ENCODE peak calls at places on chromosomes 3 and 15, in seven cellular contexts. P is Peyer's patch; Y is GM23338; X is Jurkat, Clone E6-1; V is left ventricle myocardium inferior; H is psoas muscle; I is PC-9. C is an unnamed sample.

GRCh38 chr3:47865192-47865591 is 62.3 kb downstream of the DHX30 start:
- DNase-seq in X (no peak), I (no peak), Y (no peak), H (no peak), P (no peak), V (no peak), C (no peak)

GRCh38 chr15:50358805-50359204 is 3.8 kb upstream of the GABPB1 start:
- DNase-seq in P (peak), Y (peak), X (peak), I (no peak), H (no peak), V (no peak), C (peak)

GRCh38 chr15:66797921-66798320 is 95.9 kb downstream of the SMAD6 start:
- DNase-seq in I (no peak), X (no peak), V (no peak), Y (no peak), P (no peak), H (no peak), C (no peak)

GRCh38 chr3:136937886-136938285 is 19.9 kb upstream of the IL20RB start:
- DNase-seq in V (no peak), P (no peak), Y (no peak), H (no peak), I (no peak), X (no peak), C (no peak)

GRCh38 chr3:3798641-3799113 is 554 bp upstream of the LRRN1 start:
- DNase-seq in H (peak), P (peak), X (peak), Y (peak), I (peak), V (no peak), C (no peak)

GRCh38 chr15:76866008-76866407 is 39.1 kb downstream of the SCAPER start:
- DNase-seq in V (peak), X (no peak), Y (no peak), I (no peak), P (no peak), H (peak), C (no peak)

GRCh38 chr15:63513271-63513670 is 8.9 kb downstream of the USP3 start:
- DNase-seq in P (no peak), Y (no peak), I (no peak), X (no peak), V (no peak), H (no peak), C (no peak)

GRCh38 chr15:59438891-59439290 is 905 bp downstream of the FAM81A start:
- DNase-seq in P (peak), X (no peak), V (no peak), I (no peak), H (peak), Y (no peak), C (no peak)

GRCh38 chr3:126127452-126127851 is 43.5 kb upstream of the SLC41A3 start:
- DNase-seq in H (peak), V (peak), I (no peak), Y (no peak), P (peak), X (no peak), C (no peak)

GRCh38 chr15:92019706-92020105 is 166.2 kb downstream of the SLCO3A1 start:
- DNase-seq in P (no peak), I (no peak), X (no peak), V (no peak), Y (no peak), H (no peak), C (no peak)

GRCh38 chr3:58353722-58354553 is 21.2 kb downstream of the PXK start:
- DNase-seq in X (peak), H (no peak), V (no peak), I (no peak), Y (peak), P (peak), C (no peak)

GRCh38 chr15:41866872-41867579 is 26.8 kb downstream of the SPTBN5 start:
- DNase-seq in V (no peak), Y (no peak), X (no peak), P (no peak), I (no peak), H (no peak), C (no peak)

GRCh38 chr3:46396129-46396528 is 10.7 kb downstream of the CCR5AS start:
- DNase-seq in Y (no peak), V (no peak), X (no peak), I (no peak), H (no peak), P (peak), C (no peak)

GRCh38 chr3:64291345-64291744 is 66.1 kb upstream of the PRICKLE2 start:
- DNase-seq in P (no peak), I (peak), X (no peak), V (no peak), H (peak), Y (no peak), C (no peak)
- H3K4me3 ChIP-seq in P (no peak), I (no peak), X (no peak), V (no peak), H (no peak), Y (no peak), C (no peak)

GRCh38 chr3:550481-550880 is 353.9 kb downstream of the CHL1 start:
- DNase-seq in P (no peak), H (no peak), I (no peak), Y (no peak), X (no peak), V (no peak), C (no peak)
- H3K4me3 ChIP-seq in P (no peak), H (no peak), I (no peak), Y (no peak), X (no peak), V (no peak), C (no peak)

DNA sequence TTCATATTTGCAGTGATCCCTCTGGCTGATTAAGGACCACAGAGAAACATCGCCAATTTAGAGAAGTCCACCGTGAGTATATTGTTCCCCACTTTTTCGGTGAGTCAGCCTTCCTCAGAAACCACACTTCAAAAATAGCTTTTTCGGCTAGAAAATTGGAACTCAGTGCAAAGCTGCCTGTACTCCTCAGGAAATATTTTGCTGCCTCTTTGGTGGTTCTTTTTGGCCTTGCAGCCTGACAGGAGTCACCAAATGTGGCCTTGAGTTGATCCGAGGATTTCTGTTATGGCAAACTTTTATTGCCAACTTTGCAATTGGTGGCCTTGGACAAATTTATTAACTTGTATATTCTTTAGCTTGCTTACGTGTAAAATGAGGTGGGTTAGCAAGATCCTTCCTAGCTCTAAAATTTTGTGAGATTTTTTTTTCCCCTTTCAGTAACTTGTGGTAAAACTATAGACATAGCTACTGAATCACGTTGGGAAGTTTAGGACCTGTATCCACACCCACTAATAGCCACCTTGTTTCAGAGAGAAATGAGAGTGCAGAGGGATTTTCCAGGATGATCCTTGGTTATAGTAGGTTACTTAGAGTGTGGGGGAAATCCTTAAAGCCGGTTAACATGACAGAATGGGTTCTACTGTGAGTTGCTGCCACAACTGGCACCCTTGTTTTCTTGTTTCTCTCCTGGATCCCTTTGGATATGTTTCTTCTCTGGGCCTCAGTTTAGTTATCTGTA is 9.9 kb downstream of the ARL6IP5 start:
- DNase-seq in H (no peak), P (no peak), V (no peak), Y (no peak), I (no peak), X (no peak), C (no peak)
- H3K4me3 ChIP-seq in H (peak), P (no peak), V (peak), Y (no peak), I (no peak), X (no peak), C (peak)

GRCh38 chr3:30076899-30077298 is 529.5 kb upstream of the TGFBR2 start:
- DNase-seq in V (no peak), H (no peak), I (no peak), Y (no peak), X (no peak), P (no peak), C (no peak)
- H3K4me3 ChIP-seq in V (no peak), H (no peak), I (no peak), Y (no peak), X (no peak), P (no peak), C (no peak)

DNA sequence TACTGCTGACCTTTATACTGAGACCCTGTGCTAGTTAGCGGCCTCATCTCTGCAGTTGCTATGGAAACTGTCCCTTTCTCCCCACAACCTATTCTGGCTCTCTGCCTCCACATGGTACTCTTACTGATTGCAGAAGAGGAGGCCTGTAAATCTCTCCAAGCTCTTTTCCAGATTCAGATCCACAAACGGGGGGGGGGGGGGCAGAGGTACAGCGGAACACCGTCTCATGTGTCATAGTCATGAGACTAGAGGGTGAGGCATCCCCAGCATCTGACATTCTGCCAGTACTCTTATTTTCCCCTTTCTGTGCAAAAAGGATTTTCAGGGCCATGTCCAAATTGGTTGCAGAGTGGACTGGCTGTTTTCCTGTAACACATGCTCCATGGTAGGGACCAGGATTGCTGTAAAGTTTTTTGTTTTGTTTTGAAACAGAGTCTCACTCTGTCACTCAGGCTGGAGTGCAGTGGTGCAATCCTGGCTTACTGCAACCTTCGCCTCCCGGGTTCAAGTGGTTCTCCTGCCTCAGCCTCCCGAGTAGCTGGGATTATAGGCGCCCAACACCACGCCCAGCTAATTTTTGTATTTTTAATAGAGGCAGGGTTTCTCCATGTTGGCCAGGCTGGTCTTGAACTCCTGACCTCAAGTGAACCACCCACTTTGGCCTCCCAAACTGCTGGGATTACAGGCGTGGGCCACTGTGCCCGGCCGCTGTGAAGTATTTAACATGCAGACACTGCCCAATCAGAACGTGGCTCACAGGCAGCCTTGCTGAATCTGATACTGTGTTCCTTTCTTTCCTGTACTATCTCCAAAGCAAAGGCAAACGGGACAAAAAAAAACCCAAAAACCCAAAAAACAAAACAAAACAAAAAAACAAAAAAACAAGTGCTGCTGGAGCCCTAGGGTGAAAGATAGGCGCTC is 8.1 kb upstream of the MAP1A start:
- DNase-seq in V (no peak), I (no peak), Y (peak), P (no peak), X (no peak), H (peak), C (no peak)
- H3K4me3 ChIP-seq in V (peak), I (no peak), Y (peak), P (no peak), X (peak), H (peak), C (peak)

DNA sequence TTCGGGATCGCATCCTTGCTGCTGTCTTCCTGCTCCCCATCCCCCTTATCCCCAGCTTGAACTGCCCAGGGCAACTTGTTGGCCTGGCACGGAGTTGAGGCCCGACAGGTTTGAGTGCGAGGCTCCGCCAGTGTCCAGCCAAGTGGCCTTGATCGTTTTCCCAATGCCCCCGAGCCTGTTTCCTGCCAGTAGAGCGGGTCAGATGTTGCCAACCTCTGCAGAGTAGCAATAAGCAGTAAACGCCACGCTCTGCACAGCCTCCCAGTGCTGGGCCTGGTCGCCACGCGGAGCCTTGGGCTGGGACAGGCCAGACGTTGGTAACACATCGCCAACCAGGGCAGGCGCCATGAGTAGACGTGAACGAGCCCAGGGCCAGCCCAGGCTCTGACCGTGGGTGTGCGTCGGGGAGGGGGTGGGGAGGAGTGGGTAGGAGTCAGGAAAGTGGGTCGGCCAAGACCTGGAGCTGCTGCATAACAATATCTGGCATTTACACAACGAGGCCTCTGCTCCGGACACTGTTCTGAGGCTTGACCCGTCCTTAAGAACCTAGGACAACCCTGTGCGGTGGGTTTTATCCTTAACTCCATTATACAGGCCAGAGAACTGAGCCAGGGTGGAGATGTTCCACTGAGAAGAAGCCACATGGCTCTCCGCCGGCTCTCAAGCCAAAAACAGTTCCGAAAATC is 444 bp upstream of the ABHD14A start:
- DNase-seq in P (peak), V (no peak), Y (no peak), X (no peak), I (no peak), H (peak), C (no peak)
- H3K4me3 ChIP-seq in P (peak), V (peak), Y (peak), X (peak), I (peak), H (peak), C (peak)

GRCh38 chr15:75451674-75452363 is at the start of gene SIN3A:
- DNase-seq in H (peak), P (peak), V (peak), I (peak), Y (peak), X (peak), C (peak)

GRCh38 chr15:75452968-75453702 is 1.6 kb upstream of the SIN3A start:
- DNase-seq in P (peak), Y (peak), X (peak), V (peak), I (peak), H (peak), C (peak)

GRCh38 chr15:75451202-75451673 is 252 bp downstream of the SIN3A start:
- DNase-seq in I (no peak), Y (no peak), X (no peak), V (no peak), H (no peak), P (no peak), C (no peak)

GRCh38 chr15:75453703-75454470 is 2.4 kb upstream of the SIN3A start:
- DNase-seq in I (peak), Y (peak), P (peak), V (peak), X (peak), H (peak), C (peak)

GRCh38 chr15:75452364-75452967 is 976 bp upstream of the SIN3A start:
- DNase-seq in Y (peak), X (peak), I (peak), V (peak), P (peak), H (peak), C (peak)
- H3K4me3 ChIP-seq in Y (peak), X (peak), I (peak), V (peak), P (peak), H (peak), C (peak)

DNA sequence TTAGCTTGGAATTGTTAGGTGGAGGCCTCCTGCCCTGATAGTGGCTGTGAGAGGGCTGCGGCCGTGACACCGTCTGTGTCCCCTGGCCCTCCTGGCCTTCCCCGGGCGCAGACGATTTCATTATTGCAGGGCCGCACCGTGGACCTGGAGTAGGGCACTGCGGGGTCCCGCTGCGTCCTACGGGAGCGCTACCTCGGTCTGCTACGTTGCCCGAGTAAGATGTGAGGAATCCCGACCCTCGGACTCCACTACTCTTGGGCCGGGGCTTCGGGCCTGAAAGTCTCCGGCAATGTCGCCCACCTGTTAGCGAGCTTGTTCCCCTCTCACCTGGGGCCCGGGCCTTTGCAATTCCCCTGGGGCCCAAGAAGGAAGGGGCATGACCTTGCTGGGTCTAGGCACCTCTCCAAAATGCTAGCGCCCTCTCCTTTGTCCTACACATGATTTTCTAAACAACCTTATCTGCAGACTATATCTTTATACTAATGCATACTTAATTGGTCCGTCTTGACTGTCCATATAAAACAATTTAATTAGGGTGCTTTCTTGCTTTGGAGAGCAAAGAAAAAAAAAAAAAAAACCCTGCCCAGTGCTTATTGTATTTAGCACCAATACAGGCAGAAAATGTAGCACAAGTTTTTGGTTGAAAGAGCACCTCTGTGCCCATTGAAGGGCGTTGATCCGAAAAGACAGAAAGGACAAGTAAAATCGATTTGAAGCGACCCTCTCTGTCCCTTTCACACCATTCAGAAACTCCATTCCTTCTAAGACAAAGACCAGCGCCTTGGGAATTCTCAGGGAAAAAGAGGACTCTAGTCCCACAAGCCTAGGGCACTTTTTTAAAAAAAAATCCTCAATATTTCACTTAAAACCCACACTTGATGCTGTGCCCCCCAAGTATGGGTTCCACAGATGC is 7.0 kb upstream of the NR2F2 start:
- DNase-seq in I (no peak), P (no peak), H (no peak), X (no peak), Y (peak), V (no peak), C (no peak)
- H3K4me3 ChIP-seq in I (peak), P (peak), H (peak), X (no peak), Y (peak), V (peak), C (no peak)

GRCh38 chr15:78641876-78642275 is 866 bp upstream of the CHRNB4 start:
- DNase-seq in H (no peak), V (no peak), I (no peak), X (no peak), Y (peak), P (no peak), C (no peak)
- H3K4me3 ChIP-seq in H (no peak), V (no peak), I (peak), X (no peak), Y (peak), P (no peak), C (no peak)